ENCODE peak calls at places on chromosomes 7 and 10, in five cellular contexts. N is memory B cell; C is ELR; P is stimulated activated CD4-positive, alpha-beta T cell treated with anti-CD3 and anti-CD28 coated beads, Interleukin-4, amount 100 ng/mL, for 1 hour; S is NCI-H1105 treated with DMSO at 0.1 percent for 48 hours. L is an unnamed sample.
A peak's percentile ranks its signal among the peaks of the same experiment; 100 is the strongest.

GRCh38 chr10:50637003-50637579 is 13.3 kb upstream of the SGMS1 start:
- DNase-seq in N (no peak), S (no peak), P (no peak), C (peak; percentile 29), L (peak; percentile 48)

GRCh38 chr7:39624935-39625694 is 1.7 kb downstream of the RALA start:
- DNase-seq in N (no peak), P (no peak), S (no peak), C (peak; percentile 59), L (no peak)

GRCh38 chr10:84901885-84902284 is 573.5 kb downstream of the CCSER2 start:
- DNase-seq in N (no peak), S (no peak), C (no peak), P (no peak), L (no peak)

GRCh38 chr10:121428848-121429247 is 169.4 kb downstream of the FGFR2 start:
- DNase-seq in P (no peak), S (no peak), N (no peak), C (no peak), L (no peak)

GRCh38 chr7:114519215-114519614 is 104.6 kb downstream of the FOXP2 start:
- DNase-seq in C (no peak), N (no peak), P (no peak), S (no peak), L (no peak)

GRCh38 chr10:78853864-78854263 is 214.9 kb upstream of the ZMIZ1 start:
- DNase-seq in C (no peak), P (no peak), N (no peak), S (no peak), L (no peak)

GRCh38 chr10:6013413-6014192 is 36.3 kb upstream of the IL15RA start:
- DNase-seq in N (no peak), S (no peak), C (no peak), P (no peak), L (no peak)

GRCh38 chr10:43970747-43971146 is 322.1 kb upstream of the ZNF32 start:
- DNase-seq in N (no peak), S (no peak), C (no peak), P (no peak), L (no peak)

GRCh38 chr10:33790506-33791283 is 456.2 kb upstream of the NRP1 start:
- DNase-seq in S (no peak), P (no peak), N (no peak), C (no peak), L (no peak)

GRCh38 chr7:774161-775109 is 47.4 kb upstream of the PRKAR1B start:
- DNase-seq in N (peak; percentile 44), S (no peak), P (peak; percentile 71), C (peak; percentile 32), L (peak; percentile 84)

GRCh38 chr7:5695709-5696345 is 85.6 kb downstream of the RNF216 start:
- DNase-seq in P (no peak), C (peak; percentile 27), S (no peak), N (no peak), L (no peak)

GRCh38 chr7:3188946-3189345 is 112.1 kb upstream of the SDK1 start:
- DNase-seq in P (no peak), N (no peak), S (no peak), C (no peak), L (no peak)

GRCh38 chr10:79436066-79436849 is 9.2 kb downstream of the ZCCHC24 start:
- DNase-seq in N (no peak), C (no peak), P (no peak), S (no peak), L (no peak)

GRCh38 chr7:22860337-22860736 is 37.7 kb upstream of the TOMM7 start:
- DNase-seq in S (no peak), P (no peak), C (peak; percentile 47), N (no peak), L (no peak)

GRCh38 chr10:113305871-113306270 is 247.0 kb upstream of the HABP2 start:
- DNase-seq in N (no peak), S (no peak), C (peak; percentile 32), P (no peak), L (no peak)

GRCh38 chr7:42189535-42189934 is 47.5 kb downstream of the GLI3 start:
- DNase-seq in C (peak; percentile 64), N (no peak), P (no peak), S (no peak), L (no peak)

GRCh38 chr10:92290076-92290836 is 622 bp downstream of the CPEB3 start:
- DNase-seq in S (peak; percentile 41), P (peak; percentile 29), N (no peak), C (peak; percentile 59), L (peak; percentile 44)

GRCh38 chr7:44678096-44678467 is 70.6 kb upstream of the ZMIZ2 start:
- DNase-seq in C (no peak), P (no peak), N (no peak), S (no peak), L (no peak)

GRCh38 chr10:131822013-131822693 is 78.7 kb upstream of the PPP2R2D start:
- DNase-seq in N (no peak), S (no peak), C (no peak), P (no peak), L (no peak)

GRCh38 chr7:12893292-12893691 is 205.9 kb downstream of the ARL4A start:
- DNase-seq in C (no peak), N (no peak), S (no peak), P (no peak), L (no peak)

GRCh38 chr7:31211281-31211680 is 129.2 kb downstream of the NEUROD6 start:
- DNase-seq in P (no peak), S (no peak), C (no peak), N (no peak), L (no peak)